ENCODE peak calls at places on chromosomes 1 and 21, in six cellular contexts. I, P, Q, X, Z and S are unnamed samples.

GRCh38 chr1:167629681-167630567 is at the start of gene RCSD1:
- DNase-seq in I (no peak), P (peak; percentile 74), Q (peak; percentile 47), X (no peak), Z (no peak), S (peak; percentile 66)

GRCh38 chr1:70324683-70325082 is 29.8 kb downstream of the ANKRD13C start:
- DNase-seq in I (no peak), P (no peak), Q (no peak), X (no peak), Z (no peak), S (no peak)

GRCh38 chr1:53380296-53380695 is 52.4 kb upstream of the LRP8 start:
- DNase-seq in I (no peak), P (no peak), Q (no peak), X (no peak), Z (no peak), S (no peak)

GRCh38 chr1:153365696-153366095 is 8.0 kb downstream of the S100A9 start:
- DNase-seq in I (no peak), P (no peak), Q (no peak), X (no peak), Z (no peak), S (no peak)

GRCh38 chr1:58652351-58653184 is 47.3 kb downstream of the MYSM1 start:
- DNase-seq in I (peak; percentile 87), P (no peak), Q (peak; percentile 64), X (peak; percentile 56), Z (peak; percentile 64), S (no peak)

GRCh38 chr1:20932437-20932977 is 145.4 kb upstream of the HP1BP3 start:
- DNase-seq in I (no peak), P (no peak), Q (no peak), X (no peak), Z (no peak), S (no peak)

GRCh38 chr1:234611799-234612351 is 1.9 kb upstream of the IRF2BP2 start:
- DNase-seq in I (no peak), P (peak; percentile 34), Q (peak; percentile 59), X (no peak), Z (no peak), S (peak; percentile 34)

GRCh38 chr1:84077476-84078107 is 66.5 kb upstream of the PRKACB start:
- DNase-seq in I (peak; percentile 93), P (peak; percentile 77), Q (peak; percentile 63), X (peak; percentile 77), Z (peak; percentile 56), S (peak; percentile 80)

GRCh38 chr1:67686272-67687197 is 1.5 kb downstream of the GADD45A start:
- DNase-seq in I (peak; percentile 96), P (peak; percentile 72), Q (peak; percentile 82), X (peak; percentile 57), Z (peak; percentile 71), S (peak; percentile 38)

GRCh38 chr1:228460830-228461229 is 26.4 kb upstream of the RNF187 start:
- DNase-seq in I (no peak), P (no peak), Q (no peak), X (no peak), Z (no peak), S (no peak)

GRCh38 chr1:113905435-113905861 is 322 bp downstream of the DCLRE1B start:
- DNase-seq in I (no peak), P (no peak), Q (peak; percentile 29), X (no peak), Z (no peak), S (no peak)

GRCh38 chr1:190747643-190748186 is 270.1 kb upstream of the BRINP3 start:
- DNase-seq in I (no peak), P (no peak), Q (no peak), X (no peak), Z (no peak), S (no peak)

GRCh38 chr1:43312638-43313515 is 12.1 kb downstream of the TIE1 start:
- DNase-seq in I (no peak), P (no peak), Q (no peak), X (no peak), Z (no peak), S (no peak)

GRCh38 chr1:220338759-220339158 is 66.5 kb upstream of the RAB3GAP2 start:
- DNase-seq in I (no peak), P (no peak), Q (no peak), X (no peak), Z (no peak), S (no peak)

GRCh38 chr1:1325288-1326074 is 879 bp downstream of the CPTP start:
- DNase-seq in I (no peak), P (peak; percentile 80), Q (peak; percentile 80), X (no peak), Z (no peak), S (no peak)

GRCh38 chr1:191160837-191161236 is 683.2 kb upstream of the BRINP3 start:
- DNase-seq in I (no peak), P (no peak), Q (no peak), X (no peak), Z (no peak), S (no peak)

GRCh38 chr1:207923121-207923520 is 12.2 kb upstream of the CD34 start:
- DNase-seq in I (no peak), P (no peak), Q (no peak), X (no peak), Z (no peak), S (no peak)

GRCh38 chr1:43074244-43074643 is 97.8 kb downstream of the EBNA1BP2 start:
- DNase-seq in I (peak; percentile 17), P (no peak), Q (no peak), X (no peak), Z (no peak), S (no peak)

GRCh38 chr1:111656093-111657017 is 36.8 kb downstream of the RAP1A start:
- DNase-seq in I (peak; percentile 31), P (no peak), Q (no peak), X (peak; percentile 5), Z (no peak), S (no peak)

GRCh38 chr1:34758751-34759150 is 789 bp upstream of the GJB4 start:
- DNase-seq in I (no peak), P (no peak), Q (no peak), X (no peak), Z (no peak), S (no peak)

GRCh38 chr1:42676534-42677087 is 5.6 kb upstream of the YBX1 start:
- DNase-seq in I (no peak), P (peak; percentile 39), Q (no peak), X (no peak), Z (no peak), S (no peak)

GRCh38 chr1:7705048-7705907 is 65.8 kb upstream of the VAMP3 start:
- DNase-seq in I (no peak), P (peak; percentile 33), Q (peak; percentile 38), X (no peak), Z (no peak), S (peak; percentile 36)

GRCh38 chr21:39073717-39074116 is 109.5 kb downstream of the PSMG1 start:
- DNase-seq in I (no peak), P (no peak), Q (no peak), X (no peak), Z (no peak), S (no peak)

GRCh38 chr1:100353988-100354387 is 1.7 kb downstream of the CDC14A start:
- DNase-seq in I (peak; percentile 7), P (no peak), Q (no peak), X (no peak), Z (no peak), S (no peak)

GRCh38 chr1:182713492-182713891 is 29.1 kb upstream of the RGS8 start:
- DNase-seq in I (no peak), P (no peak), Q (no peak), X (no peak), Z (no peak), S (no peak)

GRCh38 chr1:168139070-168139469 is 2.3 kb upstream of the GPR161 start:
- DNase-seq in I (no peak), P (no peak), Q (no peak), X (no peak), Z (no peak), S (no peak)

GRCh38 chr1:150577557-150578277 is 1.7 kb downstream of the MCL1 start:
- DNase-seq in I (peak; percentile 46), P (no peak), Q (no peak), X (no peak), Z (no peak), S (no peak)

DNA sequence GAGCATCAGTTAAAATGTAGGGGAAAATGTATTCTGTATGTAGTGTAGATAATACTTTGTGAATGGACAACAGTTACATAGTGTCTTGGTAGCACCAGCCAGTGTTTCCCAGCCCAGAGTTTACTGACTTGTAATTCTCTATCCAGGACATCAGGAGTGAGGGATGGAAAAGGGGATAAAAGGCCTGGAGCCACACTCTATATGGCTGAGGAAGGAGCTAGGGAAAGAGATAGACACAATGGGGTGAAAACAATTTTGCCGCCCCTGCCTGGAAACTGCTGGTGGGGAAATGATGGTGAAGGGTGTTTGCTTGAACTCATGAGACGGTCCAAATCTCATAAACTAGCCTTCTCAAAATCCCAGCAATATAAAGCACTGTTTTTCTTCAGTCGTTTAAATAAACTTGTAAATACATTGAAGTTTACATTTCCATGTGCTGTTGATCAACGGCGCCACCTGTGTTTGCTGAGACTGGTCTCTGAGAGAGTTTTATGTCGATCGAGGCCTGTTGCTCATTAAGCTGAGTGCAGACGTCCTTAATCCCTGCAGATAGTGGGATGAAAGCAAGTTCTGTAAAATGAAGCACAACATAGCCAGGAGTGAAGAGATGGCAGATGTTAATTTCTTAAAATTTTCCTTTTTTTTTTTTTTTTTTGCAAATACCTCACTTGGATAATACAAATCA is 27.9 kb upstream of the AGO1 start:
- DNase-seq in I (peak; percentile 7), P (no peak), Q (no peak), X (no peak), Z (no peak), S (no peak)
- TF ChIP-seq CTCF in I (peak; percentile 37), P (no peak), Q (no peak), X (no peak), Z (no peak), S (no peak)

GRCh38 chr1:33370827-33371226 is 49.9 kb upstream of the A3GALT2 start:
- DNase-seq in I (no peak), P (no peak), Q (no peak), X (no peak), Z (no peak), S (no peak)
- TF ChIP-seq CTCF in I (no peak), P (no peak), Q (no peak), X (no peak), Z (no peak), S (no peak)

GRCh38 chr21:44444286-44444931 is 10.9 kb upstream of the LRRC3 start:
- DNase-seq in I (no peak), P (peak; percentile 6), Q (no peak), X (peak; percentile 25), Z (no peak), S (no peak)
- TF ChIP-seq CTCF in I (peak; percentile 51), P (no peak), Q (no peak), X (peak; percentile 37), Z (no peak), S (no peak)

DNA sequence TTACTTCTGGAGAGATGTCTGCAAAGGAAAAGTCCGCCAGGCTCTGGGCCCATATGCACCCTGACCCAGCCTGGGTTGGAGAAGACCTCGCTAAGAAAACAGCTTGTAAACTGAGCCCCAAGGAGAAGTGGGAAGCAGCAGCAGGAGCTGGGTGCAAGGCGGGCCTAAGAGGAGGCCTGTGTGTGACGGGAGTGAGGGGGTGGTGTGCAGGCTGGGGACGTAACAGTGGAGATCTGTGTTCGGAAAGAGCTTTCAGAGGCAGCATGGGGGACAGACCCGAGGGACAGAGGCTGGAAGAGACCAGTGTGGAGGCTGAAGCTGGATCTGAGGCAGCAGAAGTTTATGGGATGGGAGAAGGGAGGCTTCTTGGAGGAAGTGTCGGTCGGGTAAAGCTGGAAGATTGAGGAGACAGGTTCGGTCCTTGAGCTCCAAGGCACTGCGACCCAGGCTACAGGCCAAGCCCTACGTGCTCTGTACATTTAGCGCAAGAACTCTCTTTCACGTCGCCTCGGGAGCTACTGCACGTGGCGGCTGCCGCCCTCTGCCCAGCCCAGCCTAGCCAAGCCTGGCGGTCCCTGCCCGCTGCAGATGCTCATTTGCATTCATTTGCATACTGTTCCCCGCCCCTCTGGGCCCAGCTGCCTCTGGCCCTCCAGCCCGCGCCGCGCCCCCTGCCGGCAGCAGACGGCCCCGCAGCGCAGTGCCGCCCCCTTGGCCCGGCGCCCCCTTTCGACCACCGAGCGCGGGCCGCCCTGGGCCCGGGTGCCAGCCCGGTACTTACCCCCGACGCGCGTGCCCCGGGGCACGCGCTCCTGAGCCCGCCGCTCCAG is 6.3 kb downstream of the HPCA start:
- DNase-seq in I (peak; percentile 81), P (no peak), Q (no peak), X (peak; percentile 67), Z (no peak), S (peak; percentile 46)
- TF ChIP-seq CTCF in I (peak; percentile 64), P (peak; percentile 30), Q (peak; percentile 35), X (peak; percentile 83), Z (peak; percentile 3), S (no peak)